ENCODE peak calls at places on chromosomes 2 and 18, in eight cellular contexts. E, F, V, C, D, G, P and L are unnamed samples.

GRCh38 chr2:229282758-229283546 is 11.9 kb upstream of the PID1 start:
- DNase-seq in G (peak), F (peak), C (no peak), D (no peak), V (peak), E (no peak), P (no peak), L (no peak)

GRCh38 chr2:12316464-12316863 is 400.3 kb upstream of the TRIB2 start:
- DNase-seq in E (no peak), G (no peak), V (no peak), P (no peak), D (no peak), C (no peak), F (no peak), L (no peak)

GRCh38 chr2:213129311-213129710 is 22.1 kb downstream of the IKZF2 start:
- DNase-seq in C (no peak), F (no peak), G (no peak), D (no peak), E (no peak), V (no peak), P (no peak), L (no peak)

GRCh38 chr2:151849413-151850010 is 21.3 kb upstream of the ARL5A start:
- DNase-seq in F (no peak), D (no peak), C (peak), G (no peak), V (no peak), E (no peak), P (no peak), L (no peak)

GRCh38 chr2:224145751-224146355 is 106.8 kb upstream of the SERPINE2 start:
- DNase-seq in E (no peak), V (peak), G (peak), D (no peak), F (peak), P (no peak), C (peak), L (no peak)

GRCh38 chr2:23484767-23485166 is 99.8 kb downstream of the KLHL29 start:
- DNase-seq in D (no peak), F (no peak), P (no peak), G (no peak), E (no peak), V (no peak), C (no peak), L (peak)

GRCh38 chr2:236286866-236287545 is 22.8 kb upstream of the ASB18 start:
- DNase-seq in D (no peak), C (no peak), E (peak), F (peak), G (peak), V (no peak), P (no peak), L (no peak)

GRCh38 chr2:124953921-124954320 is 928.8 kb downstream of the CNTNAP5 start:
- DNase-seq in D (no peak), F (no peak), C (no peak), P (no peak), G (no peak), E (no peak), V (no peak), L (no peak)

GRCh38 chr2:11050565-11050964 is 104.7 kb upstream of the SLC66A3 start:
- DNase-seq in G (no peak), F (no peak), P (no peak), C (no peak), V (no peak), D (no peak), E (no peak), L (no peak)

GRCh38 chr2:20164061-20164733 is 60.7 kb downstream of the SDC1 start:
- DNase-seq in P (no peak), F (peak), G (no peak), V (no peak), D (no peak), E (no peak), C (no peak), L (peak)

GRCh38 chr18:2997846-2998599 is 14.9 kb downstream of the LPIN2 start:
- DNase-seq in P (no peak), C (no peak), E (no peak), G (peak), D (no peak), F (no peak), V (no peak), L (no peak)

GRCh38 chr2:202932425-202933138 is 20.5 kb downstream of the CARF start:
- DNase-seq in E (no peak), D (no peak), F (peak), P (no peak), V (peak), C (no peak), G (peak), L (no peak)

GRCh38 chr2:25401307-25402021 is 59.7 kb upstream of the DNMT3A start:
- DNase-seq in V (no peak), P (no peak), F (no peak), E (peak), D (no peak), C (no peak), G (no peak), L (no peak)

GRCh38 chr2:43127208-43127940 is 99.0 kb downstream of the ZFP36L2 start:
- DNase-seq in E (peak), C (peak), P (peak), D (peak), F (no peak), G (no peak), V (no peak), L (no peak)

GRCh38 chr2:218958276-218958675 is 1.2 kb upstream of the CDK5R2 start:
- DNase-seq in G (no peak), C (no peak), F (no peak), E (no peak), P (no peak), D (no peak), V (no peak), L (no peak)

GRCh38 chr2:208370881-208371633 is 35.5 kb upstream of the PTH2R start:
- DNase-seq in F (no peak), D (no peak), C (no peak), P (no peak), G (no peak), E (no peak), V (peak), L (no peak)

GRCh38 chr2:216516730-216517350 is 18.2 kb downstream of the RPL37A start:
- DNase-seq in F (peak), D (no peak), C (no peak), G (peak), V (no peak), P (no peak), E (no peak), L (no peak)

GRCh38 chr2:65232636-65233035 is 5.0 kb downstream of the ACTR2 start:
- DNase-seq in F (peak), P (no peak), C (no peak), V (no peak), E (no peak), G (peak), D (no peak), L (no peak)

GRCh38 chr2:222423632-222424280 is 587 bp upstream of the SGPP2 start:
- DNase-seq in F (no peak), V (no peak), P (no peak), G (peak), D (no peak), C (no peak), E (peak), L (no peak)

GRCh38 chr2:233460726-233461431 is 105.7 kb downstream of the USP40 start:
- DNase-seq in G (no peak), V (no peak), C (peak), D (peak), E (peak), F (no peak), P (peak), L (peak)

GRCh38 chr18:64710105-64710861 is 561.4 kb upstream of the LINC00305 start:
- DNase-seq in C (no peak), F (peak), D (no peak), P (no peak), E (no peak), G (no peak), V (no peak), L (no peak)

GRCh38 chr18:44733754-44734465 is 53.2 kb downstream of the SETBP1 start:
- DNase-seq in D (no peak), C (no peak), P (no peak), G (no peak), V (peak), F (peak), E (no peak), L (no peak)

GRCh38 chr2:144240656-144241339 is 279.1 kb downstream of the ZEB2 start:
- DNase-seq in V (no peak), C (no peak), G (no peak), E (no peak), F (no peak), P (no peak), D (no peak), L (no peak)

GRCh38 chr2:64463784-64464183 is 9.8 kb downstream of the LGALSL start:
- DNase-seq in G (peak), D (no peak), F (peak), P (no peak), E (no peak), V (peak), C (no peak), L (no peak)

GRCh38 chr2:191758420-191759199 is 80.7 kb downstream of the NABP1 start:
- DNase-seq in F (peak), P (peak), D (no peak), V (no peak), G (peak), E (no peak), C (peak), L (no peak)

GRCh38 chr18:21672868-21673267 is 31.7 kb downstream of the ABHD3 start:
- DNase-seq in P (no peak), G (peak), C (peak), D (peak), F (peak), V (peak), E (no peak), L (no peak)

GRCh38 chr2:98828369-98828744 is 97.4 kb upstream of the MGAT4A start:
- DNase-seq in G (no peak), D (no peak), P (no peak), F (no peak), E (no peak), C (no peak), V (no peak), L (no peak)

GRCh38 chr2:239951825-239952224 is 73.3 kb downstream of the NDUFA10 start:
- DNase-seq in F (no peak), D (no peak), E (peak), V (no peak), G (no peak), C (no peak), P (peak), L (peak)

GRCh38 chr2:9753665-9754531 is 89.4 kb upstream of the TAF1B start:
- DNase-seq in D (no peak), P (no peak), V (no peak), C (no peak), E (peak), G (peak), F (no peak), L (no peak)

GRCh38 chr2:238948765-238949641 is 101.1 kb downstream of the TWIST2 start:
- DNase-seq in E (no peak), D (no peak), G (no peak), P (no peak), V (no peak), F (no peak), C (no peak), L (no peak)

GRCh38 chr2:53583583-53583982 is 184.0 kb upstream of the CHAC2 start:
- DNase-seq in D (no peak), V (no peak), C (peak), E (no peak), G (no peak), P (no peak), F (no peak), L (no peak)

GRCh38 chr2:223997938-223998337 is 40.7 kb downstream of the MRPL44 start:
- DNase-seq in G (no peak), E (no peak), F (peak), V (peak), D (no peak), P (no peak), C (peak), L (no peak)

GRCh38 chr2:20151116-20151571 is 73.8 kb downstream of the SDC1 start:
- DNase-seq in F (no peak), P (no peak), E (no peak), V (no peak), G (no peak), D (no peak), C (no peak), L (no peak)

GRCh38 chr18:51861041-51861440 is 479.0 kb upstream of the DCC start:
- DNase-seq in V (no peak), C (no peak), E (no peak), F (no peak), P (no peak), D (no peak), G (no peak), L (no peak)

GRCh38 chr2:240596491-240596931 is 10.0 kb downstream of the CAPN10 start:
- DNase-seq in E (peak), G (no peak), C (no peak), P (peak), V (no peak), F (no peak), D (peak), L (peak)

GRCh38 chr2:212958757-212959295 is 192.6 kb downstream of the IKZF2 start:
- DNase-seq in F (no peak), C (no peak), V (peak), P (no peak), D (no peak), E (no peak), G (no peak), L (no peak)

GRCh38 chr18:79988925-79989361 is 580 bp upstream of the TXNL4A start:
- DNase-seq in P (no peak), C (no peak), F (peak), E (no peak), D (no peak), V (peak), G (peak), L (no peak)

GRCh38 chr2:192201116-192201515 is 6.4 kb upstream of the TMEFF2 start:
- DNase-seq in D (no peak), C (no peak), P (no peak), E (no peak), G (no peak), V (no peak), F (no peak), L (no peak)

GRCh38 chr2:20410556-20411277 is 36.2 kb upstream of the RHOB start:
- DNase-seq in V (no peak), G (no peak), F (no peak), E (no peak), D (no peak), P (no peak), C (no peak), L (no peak)

GRCh38 chr18:63016270-63016669 is 300.9 kb downstream of the PHLPP1 start:
- DNase-seq in D (no peak), E (no peak), F (peak), V (peak), C (peak), G (peak), P (no peak), L (no peak)

GRCh38 chr18:49726564-49726963 is 86.8 kb downstream of the ACAA2 start:
- DNase-seq in F (no peak), G (no peak), V (no peak), P (no peak), C (no peak), E (no peak), D (no peak), L (no peak)

GRCh38 chr18:49728542-49728941 is 84.8 kb downstream of the ACAA2 start:
- DNase-seq in G (peak), V (no peak), E (no peak), P (peak), D (peak), C (peak), F (peak), L (no peak)

GRCh38 chr18:49723648-49724180 is 89.6 kb downstream of the ACAA2 start:
- DNase-seq in D (no peak), V (no peak), G (no peak), E (no peak), P (no peak), F (peak), C (peak), L (no peak)

GRCh38 chr18:49727816-49728215 is 85.5 kb downstream of the ACAA2 start:
- DNase-seq in E (no peak), V (no peak), P (no peak), F (no peak), D (no peak), G (no peak), C (no peak), L (no peak)

GRCh38 chr18:49725809-49726514 is 87.4 kb downstream of the ACAA2 start:
- DNase-seq in C (peak), G (peak), D (peak), V (peak), E (no peak), F (peak), P (no peak), L (no peak)
- TF ChIP-seq CTCF in C (no peak), G (no peak), D (no peak), V (no peak), E (no peak), F (peak), P (no peak), L (peak)

GRCh38 chr2:172113617-172114016 is 10.9 kb upstream of the DLX2 start:
- DNase-seq in V (no peak), P (no peak), D (no peak), E (no peak), C (peak), F (peak), G (peak), L (no peak)
- TF ChIP-seq CTCF in V (peak), P (peak), D (peak), E (peak), C (peak), F (peak), G (no peak), L (peak)

DNA sequence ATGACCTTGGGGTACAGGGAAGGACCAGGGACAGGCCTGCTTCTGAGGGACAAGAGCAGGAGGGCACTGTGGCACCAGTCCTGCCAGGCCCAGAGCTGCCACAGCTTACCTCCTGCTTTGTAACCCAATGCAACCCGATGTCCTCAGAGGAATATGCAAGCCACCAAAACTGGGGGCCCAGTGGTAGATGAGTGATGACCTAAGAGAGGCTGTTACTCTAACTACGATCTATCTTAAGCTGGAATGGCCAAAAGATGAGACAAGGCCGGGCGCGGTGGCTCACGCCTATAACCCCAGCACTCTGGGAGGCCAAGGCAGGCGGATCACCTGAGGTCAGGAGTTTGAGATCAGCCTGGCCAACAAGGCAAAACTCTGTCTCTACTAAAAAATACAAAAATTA is 12.8 kb downstream of the CYB5A start:
- DNase-seq in V (no peak), F (no peak), P (no peak), E (no peak), G (no peak), C (no peak), D (no peak), L (no peak)
- TF ChIP-seq CTCF in V (no peak), F (no peak), P (no peak), E (no peak), G (no peak), C (no peak), D (no peak), L (no peak)

GRCh38 chr2:105771841-105772240 is 27.1 kb downstream of the NCK2 start:
- DNase-seq in F (no peak), G (no peak), E (no peak), V (no peak), D (no peak), C (no peak), P (no peak), L (no peak)

GRCh38 chr2:105768176-105768575 is 23.5 kb downstream of the NCK2 start:
- DNase-seq in E (no peak), F (no peak), V (no peak), D (no peak), G (no peak), C (no peak), P (no peak), L (no peak)

GRCh38 chr2:105770162-105770561 is 25.4 kb downstream of the NCK2 start:
- DNase-seq in E (no peak), G (no peak), C (no peak), V (no peak), P (no peak), D (no peak), F (no peak), L (no peak)

GRCh38 chr2:105768961-105769452 is 24.3 kb downstream of the NCK2 start:
- DNase-seq in C (no peak), G (no peak), F (peak), E (no peak), P (no peak), V (no peak), D (no peak), L (no peak)

GRCh38 chr2:105769504-105769903 is 24.8 kb downstream of the NCK2 start:
- DNase-seq in F (peak), D (no peak), G (no peak), E (no peak), C (no peak), V (no peak), P (no peak), L (no peak)
- TF ChIP-seq CTCF in F (peak), D (peak), G (no peak), E (peak), C (no peak), V (no peak), P (no peak), L (peak)

GRCh38 chr18:74604366-74604765 is 6.7 kb downstream of the ZNF407 start:
- DNase-seq in G (no peak), C (no peak), P (no peak), F (no peak), D (no peak), E (no peak), V (no peak), L (no peak)

GRCh38 chr18:74596959-74597661 is 560 bp upstream of the ZNF407 start:
- DNase-seq in G (peak), V (peak), P (peak), F (peak), C (peak), E (peak), D (peak), L (no peak)

GRCh38 chr18:74597662-74598349 is at the start of gene ZNF407:
- DNase-seq in G (peak), V (peak), F (peak), C (peak), E (peak), P (peak), D (peak), L (no peak)

GRCh38 chr18:74595425-74595824 is 2.2 kb upstream of the ZNF407 start:
- DNase-seq in F (no peak), G (no peak), V (no peak), D (no peak), P (no peak), E (no peak), C (no peak), L (no peak)

GRCh38 chr18:74598350-74599001 is 806 bp downstream of the ZNF407 start:
- DNase-seq in F (peak), V (peak), E (peak), G (peak), P (peak), C (peak), D (peak), L (no peak)
- TF ChIP-seq CTCF in F (no peak), V (peak), E (no peak), G (no peak), P (no peak), C (peak), D (no peak), L (peak)

DNA sequence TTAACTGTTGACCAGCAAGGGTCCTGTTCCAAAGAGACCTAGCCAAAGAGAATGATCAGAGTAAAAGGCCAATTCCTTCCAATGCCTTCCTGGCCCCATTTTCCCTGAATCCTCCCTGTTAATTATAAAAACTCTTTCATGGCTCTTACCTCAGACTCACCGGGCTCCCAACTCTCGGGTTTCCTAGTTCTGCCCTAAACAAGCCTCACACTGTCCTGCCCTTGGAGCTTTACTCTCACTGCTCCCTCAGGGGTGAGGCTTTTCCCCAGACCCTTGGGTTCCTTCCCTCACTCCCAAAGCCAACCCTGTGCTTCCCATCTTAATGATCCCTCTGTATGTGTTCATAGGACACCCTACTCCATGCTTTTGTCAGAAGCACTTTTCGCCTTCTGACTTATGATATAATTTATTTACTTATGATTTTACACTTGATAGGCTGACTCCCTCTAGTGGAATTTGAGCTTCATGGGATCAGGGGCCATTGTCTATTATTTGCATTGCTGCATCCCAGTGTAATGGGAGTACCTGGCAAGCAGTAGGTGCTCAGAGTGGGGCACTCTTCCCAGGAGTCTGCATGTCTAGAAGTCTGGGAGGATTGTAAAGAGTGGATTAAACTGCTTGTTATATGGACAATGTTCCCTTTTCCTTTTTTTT is 29.9 kb upstream of the ZNG1B start:
- DNase-seq in G (peak), F (peak), V (peak), D (no peak), E (no peak), P (no peak), C (peak), L (no peak)
- TF ChIP-seq CTCF in G (peak), F (peak), V (peak), D (no peak), E (no peak), P (peak), C (peak), L (peak)